ENCODE peak calls at places on chromosome 2, in nine cellular contexts. A is AG09309, W is fibroblast of lung, B is gastrocnemius medialis, O is thoracic aorta, X is HFF-Myc, F is A673, N is Caco-2, Z is neural progenitor cell. H is an unnamed sample.

GRCh38 chr2:108829916-108830315 is 43.3 kb downstream of the CCDC138 start:
- DNase-seq in W (no peak), A (no peak), Z (no peak), F (no peak), B (no peak), N (no peak), O (no peak), X (no peak), H (no peak)

GRCh38 chr2:168639501-168639900 is 162.9 kb upstream of the NOSTRIN start:
- DNase-seq in A (peak), X (peak), W (peak), F (peak), B (peak), O (no peak), Z (peak), N (peak), H (peak)

GRCh38 chr2:69997296-69998184 is 36.1 kb upstream of the ASPRV1 start:
- DNase-seq in F (no peak), Z (no peak), N (no peak), O (no peak), W (no peak), B (peak), X (peak), A (no peak), H (peak)

GRCh38 chr2:154924531-154924930 is 226.0 kb downstream of the KCNJ3 start:
- DNase-seq in O (no peak), A (no peak), Z (no peak), X (no peak), B (no peak), W (no peak), N (peak), F (no peak), H (no peak)

GRCh38 chr2:100423631-100424030 is 6.2 kb upstream of the CHST10 start:
- DNase-seq in B (no peak), A (no peak), F (no peak), X (peak), Z (no peak), W (no peak), N (no peak), O (no peak), H (no peak)

GRCh38 chr2:163580757-163581156 is 155.1 kb downstream of the FIGN start:
- DNase-seq in A (no peak), W (no peak), O (no peak), F (no peak), N (no peak), X (no peak), B (no peak), Z (no peak), H (no peak)

GRCh38 chr2:151290467-151290866 is 999 bp upstream of the NMI start:
- DNase-seq in X (no peak), A (no peak), W (no peak), F (no peak), Z (no peak), B (no peak), N (no peak), O (no peak), H (no peak)

GRCh38 chr2:109062558-109063325 is 66.3 kb upstream of the SH3RF3 start:
- DNase-seq in B (no peak), N (no peak), O (no peak), W (no peak), F (peak), Z (peak), A (no peak), X (no peak), H (no peak)

GRCh38 chr2:212451786-212452200 is 86.8 kb downstream of the ERBB4 start:
- DNase-seq in F (peak), X (no peak), A (peak), O (no peak), N (no peak), B (no peak), Z (no peak), W (peak), H (peak)

GRCh38 chr2:8095978-8096377 is 585.9 kb upstream of the ID2 start:
- DNase-seq in B (no peak), N (no peak), W (no peak), A (no peak), Z (no peak), X (no peak), O (no peak), F (no peak), H (no peak)

GRCh38 chr2:37361994-37362698 is 17.7 kb downstream of the QPCT start:
- DNase-seq in O (no peak), N (no peak), Z (no peak), X (no peak), W (no peak), B (no peak), F (no peak), A (no peak), H (no peak)

GRCh38 chr2:187617120-187617519 is 62.9 kb upstream of the TFPI start:
- DNase-seq in F (no peak), A (no peak), X (no peak), B (no peak), Z (no peak), O (no peak), N (no peak), W (no peak), H (no peak)

GRCh38 chr2:137865954-137866540 is 98.2 kb upstream of the HNMT start:
- DNase-seq in X (peak), A (peak), N (peak), W (peak), F (peak), B (no peak), Z (peak), O (no peak), H (no peak)

GRCh38 chr2:47019991-47020681 is 104.5 kb upstream of the MCFD2 start:
- DNase-seq in O (no peak), X (no peak), A (no peak), Z (no peak), F (no peak), W (no peak), N (no peak), B (no peak), H (no peak)

GRCh38 chr2:152036611-152037469 is 62.0 kb downstream of the CACNB4 start:
- DNase-seq in Z (peak), F (peak), B (peak), N (peak), O (peak), A (no peak), W (peak), X (peak), H (no peak)

GRCh38 chr2:70703900-70704549 is 64.0 kb downstream of the ADD2 start:
- DNase-seq in F (no peak), W (no peak), O (no peak), A (no peak), N (no peak), B (no peak), X (peak), Z (peak), H (no peak)

GRCh38 chr2:130848518-130849210 is 11.9 kb downstream of the ARHGEF4 start:
- DNase-seq in W (no peak), F (no peak), A (no peak), O (no peak), N (no peak), X (no peak), B (no peak), Z (no peak), H (no peak)

GRCh38 chr2:236706288-236706687 is 136.7 kb downstream of the ACKR3 start:
- DNase-seq in A (no peak), B (no peak), O (no peak), F (no peak), Z (no peak), N (no peak), W (no peak), X (no peak), H (no peak)

GRCh38 chr2:24421668-24422067 is 61.3 kb upstream of the ITSN2 start:
- DNase-seq in A (no peak), W (peak), F (peak), O (no peak), B (peak), Z (peak), X (peak), N (peak), H (no peak)

GRCh38 chr2:26347286-26347865 is 787 bp upstream of the ADGRF3 start:
- DNase-seq in A (no peak), X (no peak), F (no peak), W (peak), B (no peak), Z (no peak), O (no peak), N (no peak), H (no peak)

GRCh38 chr2:133802366-133802765 is 234.1 kb upstream of the NCKAP5 start:
- DNase-seq in A (no peak), B (no peak), F (no peak), N (no peak), X (no peak), Z (no peak), W (no peak), O (no peak), H (no peak)

GRCh38 chr2:15134957-15135356 is 426.2 kb downstream of the NBAS start:
- DNase-seq in N (no peak), F (no peak), O (no peak), X (no peak), W (no peak), Z (no peak), A (no peak), B (no peak), H (no peak)

GRCh38 chr2:64636105-64636873 is 17.4 kb downstream of the SERTAD2 start:
- DNase-seq in B (no peak), N (no peak), F (no peak), A (no peak), Z (no peak), X (no peak), O (no peak), W (no peak), H (no peak)

GRCh38 chr2:72034353-72035095 is 113.1 kb downstream of the CYP26B1 start:
- DNase-seq in F (no peak), A (no peak), O (no peak), X (no peak), N (no peak), W (no peak), B (no peak), Z (no peak), H (no peak)

GRCh38 chr2:197628043-197628500 is 47.3 kb downstream of the RFTN2 start:
- DNase-seq in A (no peak), X (no peak), W (no peak), O (no peak), B (no peak), N (no peak), Z (peak), F (no peak), H (no peak)

GRCh38 chr2:37679072-37679695 is 7.7 kb upstream of the CDC42EP3 start:
- DNase-seq in B (no peak), Z (no peak), X (no peak), N (peak), F (no peak), A (no peak), W (no peak), O (no peak), H (no peak)

GRCh38 chr2:8445580-8445979 is 236.3 kb upstream of the ID2 start:
- DNase-seq in Z (peak), N (no peak), O (no peak), F (no peak), B (no peak), X (no peak), W (no peak), A (no peak), H (no peak)

GRCh38 chr2:120867290-120868231 is 131.9 kb downstream of the GLI2 start:
- DNase-seq in F (peak), N (peak), O (peak), Z (peak), W (peak), X (no peak), A (no peak), B (peak), H (no peak)

DNA sequence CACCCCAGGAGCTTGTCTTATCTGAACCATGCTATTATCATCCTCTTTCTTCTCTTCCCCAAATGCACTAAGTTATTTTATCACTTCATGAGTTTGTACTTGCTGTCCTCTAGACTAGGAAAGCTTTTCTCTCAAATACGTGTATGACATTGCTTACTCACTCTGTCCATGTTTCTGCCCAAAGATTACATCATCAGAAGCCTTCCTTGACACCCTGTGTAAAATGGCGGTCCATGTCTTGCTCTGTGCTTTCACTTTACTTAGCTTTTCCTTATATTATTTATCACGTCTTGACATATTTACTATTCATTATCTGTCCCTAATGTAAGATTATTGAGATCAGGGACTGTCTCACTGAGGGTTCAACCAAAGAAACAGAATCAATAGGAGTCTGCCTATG is 196.1 kb upstream of the ZEB2 start:
- DNase-seq in Z (no peak), A (no peak), O (no peak), F (no peak), X (no peak), N (no peak), W (no peak), B (no peak), H (no peak)
- TF ChIP-seq CTCF in Z (no peak), A (no peak), O (no peak), F (no peak), X (no peak), N (no peak), W (no peak), B (no peak), H (no peak)

GRCh38 chr2:22449676-22450075 is 935.3 kb upstream of the KLHL29 start:
- DNase-seq in F (no peak), Z (no peak), A (no peak), O (no peak), W (no peak), N (no peak), B (no peak), X (no peak), H (no peak)
- H3K4me3 ChIP-seq in F (no peak), Z (no peak), A (no peak), O (no peak), W (no peak), N (no peak), B (no peak), X (no peak), H (no peak)

GRCh38 chr2:135800513-135801460 is 36.2 kb downstream of the LCT start:
- DNase-seq in A (no peak), W (no peak), Z (no peak), B (no peak), F (no peak), O (no peak), X (no peak), N (no peak), H (no peak)
- TF ChIP-seq CTCF in A (no peak), W (no peak), Z (no peak), B (no peak), F (no peak), O (no peak), X (no peak), N (no peak), H (no peak)

GRCh38 chr2:191304939-191305875 is 60.0 kb downstream of the MYO1B start:
- DNase-seq in X (peak), O (no peak), Z (peak), A (peak), N (no peak), B (peak), W (peak), F (no peak), H (no peak)
- H3K4me3 ChIP-seq in X (no peak), O (peak), Z (no peak), A (no peak), N (no peak), B (no peak), W (no peak), F (no peak), H (no peak)

H was measured in kidney epithelial cell.